ENCODE peak calls at places on chromosomes 1 and 21, in seven cellular contexts. One of them, this sample, is unnamed.

GRCh38 chr1:215749423-215749822 is 182.3 kb downstream of the KCTD3 start:
- DNase-seq in uterus: no peak
- DNase-seq in CD8-positive, alpha-beta memory T cell: no peak
- DNase-seq in AG04450: peak
- DNase-seq in SK-N-SH: no peak
- DNase-seq in RWPE1: peak
- DNase-seq in mesendoderm: no peak
- DNase-seq in this sample: no peak

GRCh38 chr1:226708342-226708780 is 30.7 kb downstream of the ITPKB start:
- DNase-seq in uterus: peak
- DNase-seq in CD8-positive, alpha-beta memory T cell: no peak
- DNase-seq in AG04450: peak
- DNase-seq in SK-N-SH: no peak
- DNase-seq in RWPE1: peak
- DNase-seq in mesendoderm: no peak
- DNase-seq in this sample: no peak

GRCh38 chr1:231985624-231986023 is 359.0 kb downstream of the DISC1 start:
- DNase-seq in uterus: no peak
- DNase-seq in CD8-positive, alpha-beta memory T cell: no peak
- DNase-seq in AG04450: no peak
- DNase-seq in SK-N-SH: no peak
- DNase-seq in RWPE1: no peak
- DNase-seq in mesendoderm: peak
- DNase-seq in this sample: no peak

GRCh38 chr1:10033359-10033845 is 644 bp downstream of the UBE4B start:
- DNase-seq in uterus: no peak
- DNase-seq in CD8-positive, alpha-beta memory T cell: no peak
- DNase-seq in AG04450: no peak
- DNase-seq in SK-N-SH: no peak
- DNase-seq in RWPE1: peak
- DNase-seq in mesendoderm: peak
- DNase-seq in this sample: no peak

GRCh38 chr1:200130552-200130951 is 103.0 kb downstream of the NR5A2 start:
- DNase-seq in uterus: no peak
- DNase-seq in CD8-positive, alpha-beta memory T cell: no peak
- DNase-seq in AG04450: no peak
- DNase-seq in SK-N-SH: no peak
- DNase-seq in RWPE1: no peak
- DNase-seq in mesendoderm: no peak
- DNase-seq in this sample: no peak

GRCh38 chr1:109918077-109918606 is 7.5 kb downstream of the CSF1 start:
- DNase-seq in uterus: no peak
- DNase-seq in CD8-positive, alpha-beta memory T cell: no peak
- DNase-seq in AG04450: no peak
- DNase-seq in SK-N-SH: no peak
- DNase-seq in RWPE1: no peak
- DNase-seq in mesendoderm: peak
- DNase-seq in this sample: no peak

GRCh38 chr21:38669186-38669585 is 136.5 kb upstream of the ETS2 start:
- DNase-seq in uterus: no peak
- DNase-seq in CD8-positive, alpha-beta memory T cell: no peak
- DNase-seq in AG04450: no peak
- DNase-seq in SK-N-SH: peak
- DNase-seq in RWPE1: peak
- DNase-seq in mesendoderm: peak
- DNase-seq in this sample: no peak

GRCh38 chr21:42834730-42835191 is 44.6 kb downstream of the WDR4 start:
- DNase-seq in uterus: no peak
- DNase-seq in CD8-positive, alpha-beta memory T cell: no peak
- DNase-seq in AG04450: no peak
- DNase-seq in SK-N-SH: peak
- DNase-seq in RWPE1: no peak
- DNase-seq in mesendoderm: no peak
- DNase-seq in this sample: no peak

GRCh38 chr1:110083453-110084225 is 13.2 kb upstream of the ALX3 start:
- DNase-seq in uterus: no peak
- DNase-seq in CD8-positive, alpha-beta memory T cell: no peak
- DNase-seq in AG04450: no peak
- DNase-seq in SK-N-SH: no peak
- DNase-seq in RWPE1: no peak
- DNase-seq in mesendoderm: no peak
- DNase-seq in this sample: no peak

GRCh38 chr1:32871364-32872188 is 864 bp upstream of the FNDC5 start:
- DNase-seq in uterus: no peak
- DNase-seq in CD8-positive, alpha-beta memory T cell: no peak
- DNase-seq in AG04450: no peak
- DNase-seq in SK-N-SH: no peak
- DNase-seq in RWPE1: no peak
- DNase-seq in mesendoderm: peak
- DNase-seq in this sample: no peak

GRCh38 chr1:233465745-233466343 is 138.3 kb downstream of the MAP3K21 start:
- DNase-seq in uterus: no peak
- DNase-seq in CD8-positive, alpha-beta memory T cell: no peak
- DNase-seq in AG04450: no peak
- DNase-seq in SK-N-SH: no peak
- DNase-seq in RWPE1: no peak
- DNase-seq in mesendoderm: no peak
- DNase-seq in this sample: no peak

GRCh38 chr1:3139871-3140837 is 71.2 kb downstream of the PRDM16 start:
- DNase-seq in uterus: no peak
- DNase-seq in CD8-positive, alpha-beta memory T cell: no peak
- DNase-seq in AG04450: no peak
- DNase-seq in SK-N-SH: peak
- DNase-seq in RWPE1: no peak
- DNase-seq in mesendoderm: no peak
- DNase-seq in this sample: no peak

GRCh38 chr1:239242404-239242803 is 144.0 kb upstream of the CHRM3 start:
- DNase-seq in uterus: no peak
- DNase-seq in CD8-positive, alpha-beta memory T cell: no peak
- DNase-seq in AG04450: no peak
- DNase-seq in SK-N-SH: no peak
- DNase-seq in RWPE1: no peak
- DNase-seq in mesendoderm: no peak
- DNase-seq in this sample: no peak

GRCh38 chr1:214296860-214297699 is 16.1 kb downstream of the SMYD2 start:
- DNase-seq in uterus: no peak
- DNase-seq in CD8-positive, alpha-beta memory T cell: no peak
- DNase-seq in AG04450: peak
- DNase-seq in SK-N-SH: no peak
- DNase-seq in RWPE1: no peak
- DNase-seq in mesendoderm: peak
- DNase-seq in this sample: no peak

DNA sequence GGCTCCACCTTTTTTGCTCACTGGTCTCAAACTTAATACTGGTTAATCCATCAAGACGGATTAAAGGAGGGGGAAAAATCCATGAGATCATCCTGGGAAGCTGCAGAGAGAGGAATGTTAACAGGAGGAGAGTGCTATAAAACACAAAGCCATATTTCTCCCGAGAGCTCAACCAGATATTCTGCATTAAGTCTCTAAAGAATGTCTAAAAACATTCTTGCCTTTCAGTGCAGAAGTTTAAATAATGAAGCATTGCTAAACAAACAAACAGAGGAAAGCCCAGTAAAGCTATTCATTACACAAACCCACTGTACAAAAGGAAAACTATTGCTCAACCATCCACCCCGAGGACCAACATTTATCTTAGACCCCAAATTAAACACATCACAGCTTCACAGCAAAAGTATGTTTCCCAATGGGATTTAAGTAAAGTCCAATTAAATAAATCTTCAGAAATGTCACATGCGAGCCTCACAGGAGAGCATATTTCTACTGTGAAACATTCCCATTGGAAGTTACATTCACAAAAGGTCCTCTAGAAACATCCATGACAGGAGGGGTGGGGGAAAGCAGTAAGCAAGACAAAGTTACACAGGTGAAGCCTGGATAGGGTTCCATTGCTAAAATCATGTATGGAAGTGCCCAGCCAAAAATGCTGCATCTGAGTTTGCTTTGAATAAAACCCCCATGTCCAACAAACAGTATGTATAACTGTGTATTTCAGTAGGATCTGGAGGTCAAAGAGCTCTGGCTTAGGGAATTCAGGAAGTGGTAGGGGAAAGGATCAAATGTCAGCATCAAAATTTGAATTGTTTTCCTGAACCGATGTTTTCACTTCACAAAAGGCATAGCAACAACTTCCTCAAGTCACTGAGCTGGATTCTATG is 23.3 kb downstream of the DUSP10 start:
- DNase-seq in uterus: no peak
- DNase-seq in CD8-positive, alpha-beta memory T cell: no peak
- DNase-seq in AG04450: peak
- DNase-seq in SK-N-SH: no peak
- DNase-seq in RWPE1: no peak
- DNase-seq in mesendoderm: peak
- DNase-seq in this sample: no peak
- H3K27ac ChIP-seq in uterus: peak
- H3K27ac ChIP-seq in CD8-positive, alpha-beta memory T cell: no peak
- H3K27ac ChIP-seq in AG04450: peak
- H3K27ac ChIP-seq in SK-N-SH: peak
- H3K27ac ChIP-seq in RWPE1: no peak
- H3K27ac ChIP-seq in mesendoderm: no peak
- H3K27ac ChIP-seq in this sample: no peak

GRCh38 chr1:818611-819291 is 105.0 kb upstream of the SAMD11 start:
- DNase-seq in uterus: no peak
- DNase-seq in CD8-positive, alpha-beta memory T cell: no peak
- DNase-seq in AG04450: no peak
- DNase-seq in SK-N-SH: no peak
- DNase-seq in RWPE1: no peak
- DNase-seq in mesendoderm: no peak
- DNase-seq in this sample: no peak
- H3K27ac ChIP-seq in uterus: peak
- H3K27ac ChIP-seq in CD8-positive, alpha-beta memory T cell: no peak
- H3K27ac ChIP-seq in AG04450: peak
- H3K27ac ChIP-seq in SK-N-SH: no peak
- H3K27ac ChIP-seq in RWPE1: peak
- H3K27ac ChIP-seq in mesendoderm: no peak
- H3K27ac ChIP-seq in this sample: no peak

GRCh38 chr1:37480581-37481288 is 6.4 kb downstream of the ZC3H12A start:
- DNase-seq in uterus: no peak
- DNase-seq in CD8-positive, alpha-beta memory T cell: no peak
- DNase-seq in AG04450: no peak
- DNase-seq in SK-N-SH: no peak
- DNase-seq in RWPE1: no peak
- DNase-seq in mesendoderm: no peak
- DNase-seq in this sample: no peak
- H3K27ac ChIP-seq in uterus: peak
- H3K27ac ChIP-seq in CD8-positive, alpha-beta memory T cell: peak
- H3K27ac ChIP-seq in AG04450: no peak
- H3K27ac ChIP-seq in SK-N-SH: no peak
- H3K27ac ChIP-seq in RWPE1: peak
- H3K27ac ChIP-seq in mesendoderm: no peak
- H3K27ac ChIP-seq in this sample: peak

GRCh38 chr1:36304970-36305914 is 926 bp upstream of the SH3D21 start:
- DNase-seq in uterus: no peak
- DNase-seq in CD8-positive, alpha-beta memory T cell: no peak
- DNase-seq in AG04450: no peak
- DNase-seq in SK-N-SH: no peak
- DNase-seq in RWPE1: no peak
- DNase-seq in mesendoderm: peak
- DNase-seq in this sample: no peak
- H3K27ac ChIP-seq in uterus: no peak
- H3K27ac ChIP-seq in CD8-positive, alpha-beta memory T cell: no peak
- H3K27ac ChIP-seq in AG04450: no peak
- H3K27ac ChIP-seq in SK-N-SH: no peak
- H3K27ac ChIP-seq in RWPE1: peak
- H3K27ac ChIP-seq in mesendoderm: peak
- H3K27ac ChIP-seq in this sample: peak

DNA sequence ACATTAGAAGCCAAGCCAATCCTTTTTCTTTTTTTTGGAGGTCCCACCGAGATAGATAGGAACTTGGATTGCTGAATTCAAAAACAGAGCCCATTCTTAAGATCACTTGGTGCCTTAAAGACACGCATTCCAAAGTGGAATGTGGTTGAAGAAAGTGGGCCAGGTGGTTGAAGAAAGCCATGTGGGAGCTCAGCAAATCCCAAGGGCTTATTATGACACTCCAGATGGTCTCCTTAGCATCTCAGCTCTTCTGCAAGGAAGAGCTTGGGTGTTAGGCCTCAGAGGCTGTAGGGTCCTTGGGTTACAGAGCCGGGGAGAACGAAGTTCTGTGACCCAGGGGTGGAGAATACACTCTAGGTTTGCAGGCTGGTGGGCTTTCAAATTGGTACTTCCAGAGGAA is 13.5 kb downstream of the TOR3A start:
- DNase-seq in uterus: no peak
- DNase-seq in CD8-positive, alpha-beta memory T cell: no peak
- DNase-seq in AG04450: no peak
- DNase-seq in SK-N-SH: no peak
- DNase-seq in RWPE1: no peak
- DNase-seq in mesendoderm: no peak
- DNase-seq in this sample: no peak
- H3K27ac ChIP-seq in uterus: no peak
- H3K27ac ChIP-seq in CD8-positive, alpha-beta memory T cell: no peak
- H3K27ac ChIP-seq in AG04450: no peak
- H3K27ac ChIP-seq in SK-N-SH: no peak
- H3K27ac ChIP-seq in RWPE1: no peak
- H3K27ac ChIP-seq in mesendoderm: no peak
- H3K27ac ChIP-seq in this sample: no peak